ENCODE peak calls at places on chromosome 19, in four cellular contexts. One of them, this sample, is unnamed.

GRCh38 chr19:14979136-14979497 is 547 bp downstream of the SLC1A6 start:
- DNase-seq in activated T-cell treated with anti-CD3 and anti-CD28 coated beads for 1 hour: no peak
- DNase-seq in stimulated activated CD8-positive, alpha-beta memory T cell treated with anti-CD3 and anti-CD28 coated beads, Interleukin-12 subunit alpha, Interleukin-12 subunit beta, amount 100 ng/mL, for 4 hours: no peak
- DNase-seq in activated CD4-positive, alpha-beta T cell treated with anti-CD3 and anti-CD28 coated beads, Interleukin-2, amount 50 U/mL, for 4 hours: no peak
- DNase-seq in this sample: no peak

GRCh38 chr19:33248553-33248953 is 22.9 kb upstream of the SLC7A10 start:
- DNase-seq in stimulated activated CD8-positive, alpha-beta memory T cell treated with anti-CD3 and anti-CD28 coated beads, Interleukin-12 subunit alpha, Interleukin-12 subunit beta, amount 100 ng/mL, for 4 hours: no peak
- DNase-seq in activated CD4-positive, alpha-beta T cell treated with anti-CD3 and anti-CD28 coated beads, Interleukin-2, amount 50 U/mL, for 4 hours: no peak
- DNase-seq in activated T-cell treated with anti-CD3 and anti-CD28 coated beads for 1 hour: no peak
- DNase-seq in this sample: peak

GRCh38 chr19:48619692-48620565 is 623 bp downstream of the SPHK2 start:
- DNase-seq in activated T-cell treated with anti-CD3 and anti-CD28 coated beads for 1 hour: no peak
- DNase-seq in stimulated activated CD8-positive, alpha-beta memory T cell treated with anti-CD3 and anti-CD28 coated beads, Interleukin-12 subunit alpha, Interleukin-12 subunit beta, amount 100 ng/mL, for 4 hours: no peak
- DNase-seq in activated CD4-positive, alpha-beta T cell treated with anti-CD3 and anti-CD28 coated beads, Interleukin-2, amount 50 U/mL, for 4 hours: no peak
- DNase-seq in this sample: no peak

GRCh38 chr19:38145627-38146026 is 78.4 kb downstream of the DPF1 start:
- DNase-seq in activated T-cell treated with anti-CD3 and anti-CD28 coated beads for 1 hour: no peak
- DNase-seq in activated CD4-positive, alpha-beta T cell treated with anti-CD3 and anti-CD28 coated beads, Interleukin-2, amount 50 U/mL, for 4 hours: no peak
- DNase-seq in stimulated activated CD8-positive, alpha-beta memory T cell treated with anti-CD3 and anti-CD28 coated beads, Interleukin-12 subunit alpha, Interleukin-12 subunit beta, amount 100 ng/mL, for 4 hours: no peak
- DNase-seq in this sample: peak

GRCh38 chr19:42424345-42424707 is 2.9 kb downstream of the LIPE start:
- DNase-seq in stimulated activated CD8-positive, alpha-beta memory T cell treated with anti-CD3 and anti-CD28 coated beads, Interleukin-12 subunit alpha, Interleukin-12 subunit beta, amount 100 ng/mL, for 4 hours: no peak
- DNase-seq in activated T-cell treated with anti-CD3 and anti-CD28 coated beads for 1 hour: no peak
- DNase-seq in activated CD4-positive, alpha-beta T cell treated with anti-CD3 and anti-CD28 coated beads, Interleukin-2, amount 50 U/mL, for 4 hours: no peak
- DNase-seq in this sample: no peak

GRCh38 chr19:7606289-7606688 is 10.6 kb downstream of the CAMSAP3 start:
- DNase-seq in activated CD4-positive, alpha-beta T cell treated with anti-CD3 and anti-CD28 coated beads, Interleukin-2, amount 50 U/mL, for 4 hours: no peak
- DNase-seq in activated T-cell treated with anti-CD3 and anti-CD28 coated beads for 1 hour: no peak
- DNase-seq in stimulated activated CD8-positive, alpha-beta memory T cell treated with anti-CD3 and anti-CD28 coated beads, Interleukin-12 subunit alpha, Interleukin-12 subunit beta, amount 100 ng/mL, for 4 hours: no peak
- DNase-seq in this sample: no peak

GRCh38 chr19:52748336-52748950 is 13.6 kb upstream of the ZNF611 start:
- DNase-seq in activated T-cell treated with anti-CD3 and anti-CD28 coated beads for 1 hour: no peak
- DNase-seq in activated CD4-positive, alpha-beta T cell treated with anti-CD3 and anti-CD28 coated beads, Interleukin-2, amount 50 U/mL, for 4 hours: no peak
- DNase-seq in stimulated activated CD8-positive, alpha-beta memory T cell treated with anti-CD3 and anti-CD28 coated beads, Interleukin-12 subunit alpha, Interleukin-12 subunit beta, amount 100 ng/mL, for 4 hours: no peak
- DNase-seq in this sample: no peak

GRCh38 chr19:17997969-17998826 is 9.8 kb upstream of the ARRDC2 start:
- DNase-seq in activated T-cell treated with anti-CD3 and anti-CD28 coated beads for 1 hour: no peak
- DNase-seq in stimulated activated CD8-positive, alpha-beta memory T cell treated with anti-CD3 and anti-CD28 coated beads, Interleukin-12 subunit alpha, Interleukin-12 subunit beta, amount 100 ng/mL, for 4 hours: no peak
- DNase-seq in activated CD4-positive, alpha-beta T cell treated with anti-CD3 and anti-CD28 coated beads, Interleukin-2, amount 50 U/mL, for 4 hours: no peak
- DNase-seq in this sample: no peak

GRCh38 chr19:36577271-36577996 is 4.3 kb upstream of the ZNF529 start:
- DNase-seq in activated CD4-positive, alpha-beta T cell treated with anti-CD3 and anti-CD28 coated beads, Interleukin-2, amount 50 U/mL, for 4 hours: no peak
- DNase-seq in stimulated activated CD8-positive, alpha-beta memory T cell treated with anti-CD3 and anti-CD28 coated beads, Interleukin-12 subunit alpha, Interleukin-12 subunit beta, amount 100 ng/mL, for 4 hours: no peak
- DNase-seq in activated T-cell treated with anti-CD3 and anti-CD28 coated beads for 1 hour: no peak
- DNase-seq in this sample: no peak

GRCh38 chr19:2197270-2197669 is 33.5 kb downstream of the DOT1L start:
- DNase-seq in activated T-cell treated with anti-CD3 and anti-CD28 coated beads for 1 hour: no peak
- DNase-seq in stimulated activated CD8-positive, alpha-beta memory T cell treated with anti-CD3 and anti-CD28 coated beads, Interleukin-12 subunit alpha, Interleukin-12 subunit beta, amount 100 ng/mL, for 4 hours: no peak
- DNase-seq in activated CD4-positive, alpha-beta T cell treated with anti-CD3 and anti-CD28 coated beads, Interleukin-2, amount 50 U/mL, for 4 hours: no peak
- DNase-seq in this sample: no peak

GRCh38 chr19:9644472-9644871 is 23.4 kb upstream of the ZNF561 start:
- DNase-seq in activated T-cell treated with anti-CD3 and anti-CD28 coated beads for 1 hour: no peak
- DNase-seq in activated CD4-positive, alpha-beta T cell treated with anti-CD3 and anti-CD28 coated beads, Interleukin-2, amount 50 U/mL, for 4 hours: no peak
- DNase-seq in stimulated activated CD8-positive, alpha-beta memory T cell treated with anti-CD3 and anti-CD28 coated beads, Interleukin-12 subunit alpha, Interleukin-12 subunit beta, amount 100 ng/mL, for 4 hours: no peak
- DNase-seq in this sample: no peak

GRCh38 chr19:5934002-5934401 is 19.9 kb downstream of the CAPS start:
- DNase-seq in stimulated activated CD8-positive, alpha-beta memory T cell treated with anti-CD3 and anti-CD28 coated beads, Interleukin-12 subunit alpha, Interleukin-12 subunit beta, amount 100 ng/mL, for 4 hours: no peak
- DNase-seq in activated T-cell treated with anti-CD3 and anti-CD28 coated beads for 1 hour: no peak
- DNase-seq in activated CD4-positive, alpha-beta T cell treated with anti-CD3 and anti-CD28 coated beads, Interleukin-2, amount 50 U/mL, for 4 hours: no peak
- DNase-seq in this sample: no peak

GRCh38 chr19:55712804-55713631 is 25.2 kb downstream of the NLRP9 start:
- DNase-seq in stimulated activated CD8-positive, alpha-beta memory T cell treated with anti-CD3 and anti-CD28 coated beads, Interleukin-12 subunit alpha, Interleukin-12 subunit beta, amount 100 ng/mL, for 4 hours: no peak
- DNase-seq in activated CD4-positive, alpha-beta T cell treated with anti-CD3 and anti-CD28 coated beads, Interleukin-2, amount 50 U/mL, for 4 hours: no peak
- DNase-seq in activated T-cell treated with anti-CD3 and anti-CD28 coated beads for 1 hour: no peak
- DNase-seq in this sample: no peak

GRCh38 chr19:33395561-33396550 is 22.3 kb downstream of the CEBPG start:
- DNase-seq in stimulated activated CD8-positive, alpha-beta memory T cell treated with anti-CD3 and anti-CD28 coated beads, Interleukin-12 subunit alpha, Interleukin-12 subunit beta, amount 100 ng/mL, for 4 hours: no peak
- DNase-seq in activated CD4-positive, alpha-beta T cell treated with anti-CD3 and anti-CD28 coated beads, Interleukin-2, amount 50 U/mL, for 4 hours: no peak
- DNase-seq in activated T-cell treated with anti-CD3 and anti-CD28 coated beads for 1 hour: no peak
- DNase-seq in this sample: no peak

GRCh38 chr19:32224371-32225244 is 120.8 kb upstream of the ZNF507 start:
- DNase-seq in activated CD4-positive, alpha-beta T cell treated with anti-CD3 and anti-CD28 coated beads, Interleukin-2, amount 50 U/mL, for 4 hours: peak
- DNase-seq in activated T-cell treated with anti-CD3 and anti-CD28 coated beads for 1 hour: peak
- DNase-seq in stimulated activated CD8-positive, alpha-beta memory T cell treated with anti-CD3 and anti-CD28 coated beads, Interleukin-12 subunit alpha, Interleukin-12 subunit beta, amount 100 ng/mL, for 4 hours: peak
- DNase-seq in this sample: peak

This sample was measured in natural killer cell treated with Interleukin-12 subunit alpha and Interleukin-12 subunit beta and Interleukin-15 and Interleukin-18, amount 100 ng/mL, for 72 hours.